ENCODE peak calls at places on chromosomes 2 and 18, in ten cellular contexts. R, X, E, A, G, Y, J, O, I and P are unnamed samples.

GRCh38 chr2:215693999-215694356 is 258.1 kb upstream of the FN1 start:
- DNase-seq in R (no peak), X (no peak), E (no peak), A (no peak), G (no peak), Y (no peak), J (no peak), O (no peak), I (no peak), P (no peak)

GRCh38 chr2:237025090-237025865 is 60.4 kb upstream of the COPS8 start:
- DNase-seq in R (peak; percentile 36), X (peak; percentile 37), E (no peak), A (peak; percentile 87), G (no peak), Y (no peak), J (no peak), O (no peak), I (no peak), P (no peak)

GRCh38 chr2:112811841-112812306 is 24.7 kb downstream of the IL1B start:
- DNase-seq in R (no peak), X (no peak), E (no peak), A (no peak), G (no peak), Y (no peak), J (no peak), O (no peak), I (no peak), P (no peak)

GRCh38 chr2:24050041-24050655 is 607 bp downstream of the FKBP1B start:
- DNase-seq in R (no peak), X (no peak), E (peak; percentile 36), A (peak; percentile 57), G (peak; percentile 85), Y (peak; percentile 30), J (no peak), O (peak; percentile 87), I (no peak), P (no peak)

GRCh38 chr2:1047485-1047884 is 96.8 kb downstream of the SNTG2 start:
- DNase-seq in R (no peak), X (no peak), E (no peak), A (no peak), G (no peak), Y (no peak), J (peak; percentile 7), O (no peak), I (no peak), P (no peak)

GRCh38 chr18:12458761-12459160 is 51.0 kb downstream of the PRELID3A start:
- DNase-seq in R (no peak), X (no peak), E (no peak), A (no peak), G (no peak), Y (no peak), J (no peak), O (no peak), I (no peak), P (no peak)

GRCh38 chr2:42844901-42845685 is 52.7 kb upstream of the HAAO start:
- DNase-seq in R (no peak), X (no peak), E (no peak), A (no peak), G (no peak), Y (no peak), J (no peak), O (no peak), I (no peak), P (no peak)

GRCh38 chr2:43841949-43842865 is 3.4 kb downstream of the ABCG8 start:
- DNase-seq in R (no peak), X (no peak), E (no peak), A (no peak), G (no peak), Y (no peak), J (no peak), O (no peak), I (no peak), P (peak; percentile 4)

GRCh38 chr2:68425503-68425902 is 41.6 kb downstream of the FBXO48 start:
- DNase-seq in R (no peak), X (no peak), E (no peak), A (no peak), G (no peak), Y (no peak), J (no peak), O (no peak), I (no peak), P (no peak)
- H3K4me1 ChIP-seq in R (peaks cover 16% of the 10 kb centered on the region), X (no peaks in the 10 kb centered on the region), E (peaks cover 10% of the 10 kb centered on the region), A (peaks cover 6% of the 10 kb centered on the region), G (peaks cover 15% of the 10 kb centered on the region), Y (no peaks in the 10 kb centered on the region), J (peaks cover 76% of the 10 kb centered on the region), O (peaks cover 52% of the 10 kb centered on the region), I (peaks cover 59% of the 10 kb centered on the region), P (no peaks in the 10 kb centered on the region)

DNA sequence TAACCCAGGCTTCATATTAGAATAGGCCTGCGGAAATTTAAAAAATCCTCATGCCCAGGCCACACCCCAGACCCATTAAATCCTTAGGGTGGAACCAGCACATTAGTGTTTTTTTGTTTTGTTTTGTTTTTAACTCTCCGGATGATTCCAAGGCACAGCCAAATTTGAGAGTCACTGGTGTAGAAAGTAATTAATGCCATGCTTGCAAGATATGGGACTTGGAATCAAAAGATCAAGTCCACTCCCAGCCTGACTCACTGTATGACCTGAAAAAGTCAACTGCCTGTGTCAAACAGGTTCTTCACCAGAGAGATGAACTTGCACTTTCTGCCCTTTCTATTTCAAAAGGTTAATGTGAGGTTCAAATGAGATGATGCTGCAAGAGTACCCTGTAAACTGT is 310.3 kb upstream of the LYPD1 start:
- DNase-seq in R (no peak), X (no peak), E (no peak), A (no peak), G (no peak), Y (no peak), J (no peak), O (no peak), I (no peak), P (no peak)
- TF ChIP-seq CTCF in R (no peak), X (no peak), E (no peak), A (no peak), G (no peak), Y (no peak), J (no peak), O (no peak), I (no peak), P (no peak)

GRCh38 chr2:204503869-204504268 is 41.4 kb upstream of the PARD3B start:
- DNase-seq in R (no peak), X (no peak), E (no peak), A (no peak), G (no peak), Y (no peak), J (no peak), O (no peak), I (no peak), P (no peak)

GRCh38 chr2:204507636-204508035 is 37.6 kb upstream of the PARD3B start:
- DNase-seq in R (no peak), X (no peak), E (no peak), A (no peak), G (no peak), Y (no peak), J (no peak), O (no peak), I (no peak), P (no peak)

GRCh38 chr2:204505946-204506345 is 39.3 kb upstream of the PARD3B start:
- DNase-seq in R (no peak), X (no peak), E (no peak), A (no peak), G (no peak), Y (no peak), J (no peak), O (no peak), I (no peak), P (no peak)

GRCh38 chr2:204504594-204504993 is 40.7 kb upstream of the PARD3B start:
- DNase-seq in R (no peak), X (no peak), E (no peak), A (no peak), G (no peak), Y (no peak), J (no peak), O (no peak), I (no peak), P (no peak)

DNA sequence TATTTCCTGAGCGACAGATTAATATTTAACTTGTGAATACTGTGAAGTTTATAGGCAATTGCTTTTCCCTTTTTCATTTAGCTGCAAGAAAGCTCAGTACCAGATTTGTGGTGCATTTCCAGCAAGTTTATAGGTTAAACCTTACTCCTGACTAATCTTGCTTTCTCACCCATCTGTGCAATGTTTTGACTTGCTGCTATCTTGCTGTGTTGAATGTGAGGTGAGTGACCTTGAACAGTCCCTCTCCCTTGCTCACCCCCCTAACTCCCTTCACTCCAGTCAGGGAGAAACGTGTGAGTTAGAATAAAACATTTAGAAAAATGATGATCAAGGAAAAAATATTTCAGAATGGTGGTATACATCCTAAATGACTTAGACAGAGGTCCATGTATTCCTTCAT is 39.8 kb upstream of the PARD3B start:
- DNase-seq in R (no peak), X (no peak), E (no peak), A (no peak), G (no peak), Y (no peak), J (no peak), O (no peak), I (no peak), P (no peak)
- H3K4me1 ChIP-seq in R (no peaks in the 10 kb centered on the region), X (no peaks in the 10 kb centered on the region), E (no peaks in the 10 kb centered on the region), A (no peaks in the 10 kb centered on the region), G (no peaks in the 10 kb centered on the region), Y (no peaks in the 10 kb centered on the region), J (no peaks in the 10 kb centered on the region), O (no peaks in the 10 kb centered on the region), I (no peaks in the 10 kb centered on the region), P (no peaks in the 10 kb centered on the region)

GRCh38 chr2:100956081-100956480 is 46.0 kb upstream of the RPL31 start:
- DNase-seq in R (no peak), X (no peak), E (no peak), A (no peak), G (no peak), Y (no peak), J (no peak), O (no peak), I (no peak), P (no peak)

GRCh38 chr2:100955226-100955625 is 46.9 kb upstream of the RPL31 start:
- DNase-seq in R (no peak), X (no peak), E (no peak), A (no peak), G (no peak), Y (no peak), J (no peak), O (no peak), I (no peak), P (no peak)

GRCh38 chr2:100960688-100961087 is 41.4 kb upstream of the RPL31 start:
- DNase-seq in R (no peak), X (no peak), E (no peak), A (no peak), G (no peak), Y (no peak), J (no peak), O (no peak), I (no peak), P (no peak)

GRCh38 chr2:100959225-100959880 is 42.7 kb upstream of the RPL31 start:
- DNase-seq in R (no peak), X (no peak), E (no peak), A (no peak), G (no peak), Y (no peak), J (no peak), O (no peak), I (peak; percentile 75), P (no peak)

DNA sequence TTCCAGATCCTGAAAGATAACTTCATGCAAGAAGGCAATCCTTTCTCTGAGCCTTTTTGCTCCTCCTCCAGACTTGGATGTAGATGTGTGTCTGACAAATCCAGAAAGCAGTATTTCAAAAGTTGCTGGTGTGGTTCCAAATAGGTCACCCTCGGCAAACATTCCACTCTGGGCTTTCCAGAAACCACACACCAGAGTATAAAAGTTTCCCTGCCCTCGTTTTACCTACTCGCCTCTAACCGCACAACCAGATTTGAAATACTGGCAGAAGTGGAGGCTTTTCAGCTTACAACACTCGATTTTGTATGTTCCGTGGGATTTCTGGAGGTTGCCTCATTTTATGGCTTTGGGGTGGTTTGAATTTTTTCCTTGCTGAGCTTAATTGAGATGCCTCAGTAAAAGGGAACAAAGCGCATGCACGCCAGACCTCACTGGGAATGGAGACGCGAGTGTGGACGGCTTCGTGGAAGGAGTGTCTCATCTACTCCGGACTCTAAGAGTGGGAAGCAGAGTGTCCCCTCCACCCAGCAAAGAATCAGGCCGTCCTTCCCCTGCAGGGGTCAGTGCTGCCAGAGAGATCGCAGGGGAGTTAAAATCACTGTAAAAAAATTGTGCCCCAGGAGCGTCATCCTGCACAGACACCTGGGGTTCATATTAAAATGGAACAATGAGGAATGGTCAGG is 44.0 kb upstream of the RPL31 start:
- DNase-seq in R (no peak), X (no peak), E (no peak), A (no peak), G (no peak), Y (peak; percentile 58), J (no peak), O (no peak), I (no peak), P (peak; percentile 60)
- TF ChIP-seq CTCF in R (no peak), X (no peak), E (no peak), A (no peak), G (no peak), Y (no peak), J (no peak), O (no peak), I (no peak), P (no peak)